ENCODE peak calls at places on chromosome 17, in eight cellular contexts. One of them, this sample, is unnamed.

GRCh38 chr17:79221597-79221996 is 147.0 kb downstream of the ENGASE start:
- DNase-seq in neural progenitor cell: no peak
- DNase-seq in astrocyte: no peak
- DNase-seq in trophoblast cell: no peak
- DNase-seq in MM.1S: no peak
- DNase-seq in GM12878: no peak
- DNase-seq in mammary epithelial cell: no peak
- DNase-seq in fibroblast of lung: no peak
- DNase-seq in this sample: no peak

GRCh38 chr17:70011750-70012149 is 63.3 kb upstream of the KCNJ16 start:
- DNase-seq in neural progenitor cell: no peak
- DNase-seq in astrocyte: no peak
- DNase-seq in trophoblast cell: no peak
- DNase-seq in MM.1S: no peak
- DNase-seq in GM12878: no peak
- DNase-seq in mammary epithelial cell: no peak
- DNase-seq in fibroblast of lung: no peak
- DNase-seq in this sample: no peak

GRCh38 chr17:45873728-45874127 is 20.6 kb upstream of the MAPT start:
- DNase-seq in neural progenitor cell: peak
- DNase-seq in astrocyte: no peak
- DNase-seq in trophoblast cell: no peak
- DNase-seq in MM.1S: peak
- DNase-seq in GM12878: no peak
- DNase-seq in mammary epithelial cell: no peak
- DNase-seq in fibroblast of lung: no peak
- DNase-seq in this sample: peak

GRCh38 chr17:61337247-61337812 is 62.3 kb upstream of the TBX2 start:
- DNase-seq in neural progenitor cell: no peak
- DNase-seq in astrocyte: no peak
- DNase-seq in trophoblast cell: no peak
- DNase-seq in MM.1S: no peak
- DNase-seq in GM12878: no peak
- DNase-seq in mammary epithelial cell: no peak
- DNase-seq in fibroblast of lung: peak
- DNase-seq in this sample: peak

GRCh38 chr17:75828051-75828400 is 16.2 kb downstream of the UNC13D start:
- DNase-seq in neural progenitor cell: no peak
- DNase-seq in astrocyte: no peak
- DNase-seq in trophoblast cell: no peak
- DNase-seq in MM.1S: no peak
- DNase-seq in GM12878: no peak
- DNase-seq in mammary epithelial cell: no peak
- DNase-seq in fibroblast of lung: no peak
- DNase-seq in this sample: peak

GRCh38 chr17:53319947-53320346 is 502.8 kb upstream of the KIF2B start:
- DNase-seq in neural progenitor cell: no peak
- DNase-seq in astrocyte: no peak
- DNase-seq in trophoblast cell: no peak
- DNase-seq in MM.1S: no peak
- DNase-seq in GM12878: no peak
- DNase-seq in mammary epithelial cell: no peak
- DNase-seq in fibroblast of lung: no peak
- DNase-seq in this sample: no peak

GRCh38 chr17:60597297-60597696 is 2.7 kb upstream of the PPM1D start:
- DNase-seq in neural progenitor cell: no peak
- DNase-seq in astrocyte: no peak
- DNase-seq in trophoblast cell: no peak
- DNase-seq in MM.1S: no peak
- DNase-seq in GM12878: no peak
- DNase-seq in mammary epithelial cell: no peak
- DNase-seq in fibroblast of lung: no peak
- DNase-seq in this sample: no peak

GRCh38 chr17:18986541-18987229 is 17.9 kb downstream of the FAM83G start:
- DNase-seq in neural progenitor cell: no peak
- DNase-seq in astrocyte: no peak
- DNase-seq in trophoblast cell: no peak
- DNase-seq in MM.1S: no peak
- DNase-seq in GM12878: no peak
- DNase-seq in mammary epithelial cell: no peak
- DNase-seq in fibroblast of lung: no peak
- DNase-seq in this sample: no peak

GRCh38 chr17:81317436-81317821 is 22.3 kb upstream of the SLC38A10 start:
- DNase-seq in neural progenitor cell: no peak
- DNase-seq in astrocyte: no peak
- DNase-seq in trophoblast cell: no peak
- DNase-seq in MM.1S: no peak
- DNase-seq in GM12878: no peak
- DNase-seq in mammary epithelial cell: no peak
- DNase-seq in fibroblast of lung: no peak
- DNase-seq in this sample: no peak

DNA sequence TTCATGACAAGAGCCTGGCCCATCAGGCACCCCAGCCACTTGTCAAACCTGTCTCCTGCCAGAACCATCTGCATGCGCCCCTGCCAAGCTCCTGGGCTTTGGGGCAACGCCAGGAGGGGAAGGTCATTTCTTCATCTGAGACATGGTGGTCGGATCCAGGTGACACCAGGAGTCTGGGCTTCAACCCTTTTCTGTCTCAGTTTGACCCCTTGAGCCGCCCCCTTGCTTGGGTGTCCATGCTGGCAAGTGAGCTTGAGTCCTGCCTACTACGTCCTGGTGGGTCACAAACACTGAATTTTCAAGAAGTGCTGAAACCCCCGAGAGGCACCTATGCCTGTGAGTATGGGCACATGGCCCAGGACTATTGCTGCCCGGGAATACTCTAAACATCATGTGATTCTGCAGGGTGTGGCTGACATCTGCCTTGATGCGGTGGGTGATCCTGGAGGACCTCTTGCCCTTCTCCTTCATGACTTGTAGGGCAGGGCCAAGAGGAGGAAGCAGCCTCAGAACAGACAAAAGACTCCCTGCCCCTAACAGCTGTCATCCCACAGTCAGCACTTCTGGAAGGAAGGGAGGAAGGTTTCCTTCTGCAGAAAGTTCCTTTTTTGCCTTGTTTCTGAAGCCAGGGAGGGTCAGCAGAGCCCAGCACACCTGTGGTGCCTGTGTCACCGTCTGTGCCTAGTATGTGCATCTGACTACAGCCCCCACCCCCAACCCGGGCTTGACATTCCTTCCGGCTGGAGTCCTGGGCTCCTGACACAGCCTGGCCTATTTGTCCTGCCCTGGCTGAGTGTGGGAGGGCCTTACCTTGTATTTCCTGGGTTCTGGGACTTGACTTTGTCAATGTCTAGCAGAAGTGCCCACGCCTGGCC is 43.3 kb downstream of the TNFRSF13B start:
- DNase-seq in neural progenitor cell: no peak
- DNase-seq in astrocyte: no peak
- DNase-seq in trophoblast cell: no peak
- DNase-seq in MM.1S: no peak
- DNase-seq in GM12878: no peak
- DNase-seq in mammary epithelial cell: no peak
- DNase-seq in fibroblast of lung: no peak
- DNase-seq in this sample: no peak
- H3K4me2 ChIP-seq in neural progenitor cell: no peak
- H3K4me2 ChIP-seq in astrocyte: no peak
- H3K4me2 ChIP-seq in trophoblast cell: no peak
- H3K4me2 ChIP-seq in MM.1S: no peak
- H3K4me2 ChIP-seq in GM12878: no peak
- H3K4me2 ChIP-seq in mammary epithelial cell: no peak
- H3K4me2 ChIP-seq in fibroblast of lung: no peak
- H3K4me2 ChIP-seq in this sample: no peak

GRCh38 chr17:77349976-77350830 is 209.4 kb downstream of the SEC14L1 start:
- DNase-seq in neural progenitor cell: no peak
- DNase-seq in astrocyte: peak
- DNase-seq in trophoblast cell: no peak
- DNase-seq in MM.1S: no peak
- DNase-seq in GM12878: no peak
- DNase-seq in mammary epithelial cell: no peak
- DNase-seq in fibroblast of lung: peak
- DNase-seq in this sample: no peak
- H3K9ac ChIP-seq in neural progenitor cell: no peak
- H3K9ac ChIP-seq in astrocyte: no peak
- H3K9ac ChIP-seq in trophoblast cell: no peak
- H3K9ac ChIP-seq in MM.1S: no peak
- H3K9ac ChIP-seq in GM12878: no peak
- H3K9ac ChIP-seq in mammary epithelial cell: no peak
- H3K9ac ChIP-seq in fibroblast of lung: no peak
- H3K9ac ChIP-seq in this sample: no peak

GRCh38 chr17:6072611-6073010 is 2.4 kb downstream of the WSCD1 start:
- DNase-seq in neural progenitor cell: no peak
- DNase-seq in astrocyte: no peak
- DNase-seq in trophoblast cell: no peak
- DNase-seq in MM.1S: no peak
- DNase-seq in GM12878: no peak
- DNase-seq in mammary epithelial cell: no peak
- DNase-seq in fibroblast of lung: no peak
- DNase-seq in this sample: no peak

GRCh38 chr17:6071528-6072065 is 1.4 kb downstream of the WSCD1 start:
- DNase-seq in neural progenitor cell: no peak
- DNase-seq in astrocyte: no peak
- DNase-seq in trophoblast cell: no peak
- DNase-seq in MM.1S: no peak
- DNase-seq in GM12878: no peak
- DNase-seq in mammary epithelial cell: no peak
- DNase-seq in fibroblast of lung: no peak
- DNase-seq in this sample: no peak

GRCh38 chr17:6070895-6071511 is 824 bp downstream of the WSCD1 start:
- DNase-seq in neural progenitor cell: peak
- DNase-seq in astrocyte: no peak
- DNase-seq in trophoblast cell: no peak
- DNase-seq in MM.1S: peak
- DNase-seq in GM12878: no peak
- DNase-seq in mammary epithelial cell: no peak
- DNase-seq in fibroblast of lung: no peak
- DNase-seq in this sample: peak

GRCh38 chr17:6073620-6074019 is 3.4 kb downstream of the WSCD1 start:
- DNase-seq in neural progenitor cell: no peak
- DNase-seq in astrocyte: no peak
- DNase-seq in trophoblast cell: no peak
- DNase-seq in MM.1S: no peak
- DNase-seq in GM12878: no peak
- DNase-seq in mammary epithelial cell: no peak
- DNase-seq in fibroblast of lung: no peak
- DNase-seq in this sample: no peak

GRCh38 chr17:6072157-6072556 is 2.0 kb downstream of the WSCD1 start:
- DNase-seq in neural progenitor cell: no peak
- DNase-seq in astrocyte: no peak
- DNase-seq in trophoblast cell: no peak
- DNase-seq in MM.1S: no peak
- DNase-seq in GM12878: no peak
- DNase-seq in mammary epithelial cell: peak
- DNase-seq in fibroblast of lung: no peak
- DNase-seq in this sample: no peak
- H3K4me2 ChIP-seq in neural progenitor cell: peak
- H3K4me2 ChIP-seq in astrocyte: no peak
- H3K4me2 ChIP-seq in trophoblast cell: no peak
- H3K4me2 ChIP-seq in MM.1S: no peak
- H3K4me2 ChIP-seq in GM12878: no peak
- H3K4me2 ChIP-seq in mammary epithelial cell: no peak
- H3K4me2 ChIP-seq in fibroblast of lung: no peak
- H3K4me2 ChIP-seq in this sample: no peak

GRCh38 chr17:4358154-4358553 is 8.3 kb downstream of the UBE2G1 start:
- DNase-seq in neural progenitor cell: no peak
- DNase-seq in astrocyte: no peak
- DNase-seq in trophoblast cell: no peak
- DNase-seq in MM.1S: no peak
- DNase-seq in GM12878: no peak
- DNase-seq in mammary epithelial cell: no peak
- DNase-seq in fibroblast of lung: no peak
- DNase-seq in this sample: no peak

GRCh38 chr17:4354862-4355514 is 11.5 kb downstream of the UBE2G1 start:
- DNase-seq in neural progenitor cell: no peak
- DNase-seq in astrocyte: no peak
- DNase-seq in trophoblast cell: peak
- DNase-seq in MM.1S: no peak
- DNase-seq in GM12878: no peak
- DNase-seq in mammary epithelial cell: no peak
- DNase-seq in fibroblast of lung: no peak
- DNase-seq in this sample: peak

GRCh38 chr17:4362141-4362540 is 4.3 kb downstream of the UBE2G1 start:
- DNase-seq in neural progenitor cell: no peak
- DNase-seq in astrocyte: no peak
- DNase-seq in trophoblast cell: no peak
- DNase-seq in MM.1S: no peak
- DNase-seq in GM12878: no peak
- DNase-seq in mammary epithelial cell: no peak
- DNase-seq in fibroblast of lung: no peak
- DNase-seq in this sample: no peak

GRCh38 chr17:4357030-4357635 is 9.3 kb downstream of the UBE2G1 start:
- DNase-seq in neural progenitor cell: no peak
- DNase-seq in astrocyte: no peak
- DNase-seq in trophoblast cell: no peak
- DNase-seq in MM.1S: no peak
- DNase-seq in GM12878: no peak
- DNase-seq in mammary epithelial cell: no peak
- DNase-seq in fibroblast of lung: no peak
- DNase-seq in this sample: peak

DNA sequence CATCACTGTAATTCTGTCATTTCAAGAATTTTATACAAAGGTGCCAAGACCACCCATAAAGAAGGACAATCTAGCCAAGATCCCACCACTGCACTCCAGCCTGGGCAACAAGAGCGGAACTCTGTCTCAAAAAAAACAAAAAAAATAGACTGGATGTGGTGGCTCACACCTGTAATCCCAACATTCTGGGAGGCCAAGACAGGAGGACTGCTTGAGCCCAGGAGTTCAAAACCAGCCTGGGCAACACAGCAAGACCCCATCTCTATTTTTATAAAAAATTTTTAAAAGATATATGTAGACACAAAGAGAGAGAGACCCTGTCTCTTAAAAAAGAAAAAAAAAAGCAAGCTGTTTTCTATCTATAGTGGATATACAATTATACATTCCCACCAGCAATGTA is 8.8 kb downstream of the UBE2G1 start:
- DNase-seq in neural progenitor cell: no peak
- DNase-seq in astrocyte: no peak
- DNase-seq in trophoblast cell: no peak
- DNase-seq in MM.1S: no peak
- DNase-seq in GM12878: no peak
- DNase-seq in mammary epithelial cell: no peak
- DNase-seq in fibroblast of lung: no peak
- DNase-seq in this sample: no peak
- H3K9ac ChIP-seq in neural progenitor cell: no peak
- H3K9ac ChIP-seq in astrocyte: no peak
- H3K9ac ChIP-seq in trophoblast cell: no peak
- H3K9ac ChIP-seq in MM.1S: no peak
- H3K9ac ChIP-seq in GM12878: no peak
- H3K9ac ChIP-seq in mammary epithelial cell: no peak
- H3K9ac ChIP-seq in fibroblast of lung: no peak
- H3K9ac ChIP-seq in this sample: no peak

This sample was measured in mesendoderm.